ENCODE peak calls at places on chromosomes 4 and X, in eight cellular contexts. One of them, this sample, is unnamed.

GRCh38 chr4:6608758-6609414 is 31.6 kb upstream of the MRFAP1 start:
- DNase-seq in AG09319: no peak
- DNase-seq in lower lobe of right lung: no peak
- DNase-seq in transverse colon: no peak
- DNase-seq in body of pancreas: no peak
- DNase-seq in heart left ventricle: peak; percentile 58
- DNase-seq in endodermal cell: peak; percentile 75
- DNase-seq in stomach: no peak
- DNase-seq in this sample: no peak

GRCh38 chr4:181661090-181661489 is 582.1 kb upstream of the TENM3 start:
- DNase-seq in AG09319: no peak
- DNase-seq in lower lobe of right lung: no peak
- DNase-seq in transverse colon: no peak
- DNase-seq in body of pancreas: no peak
- DNase-seq in heart left ventricle: no peak
- DNase-seq in endodermal cell: no peak
- DNase-seq in stomach: no peak
- DNase-seq in this sample: peak; percentile 40

GRCh38 chr4:138542191-138542771 is 300.1 kb upstream of the SLC7A11 start:
- DNase-seq in AG09319: no peak
- DNase-seq in lower lobe of right lung: no peak
- DNase-seq in transverse colon: no peak
- DNase-seq in body of pancreas: no peak
- DNase-seq in heart left ventricle: no peak
- DNase-seq in endodermal cell: no peak
- DNase-seq in stomach: no peak
- DNase-seq in this sample: no peak

GRCh38 chr4:185227131-185227551 is 17.7 kb downstream of the SNX25 start:
- DNase-seq in AG09319: no peak
- DNase-seq in lower lobe of right lung: no peak
- DNase-seq in transverse colon: no peak
- DNase-seq in body of pancreas: peak; percentile 78
- DNase-seq in heart left ventricle: no peak
- DNase-seq in endodermal cell: no peak
- DNase-seq in stomach: no peak
- DNase-seq in this sample: no peak

GRCh38 chr4:153113061-153113837 is 91.0 kb upstream of the TRIM2 start:
- DNase-seq in AG09319: no peak
- DNase-seq in lower lobe of right lung: no peak
- DNase-seq in transverse colon: no peak
- DNase-seq in body of pancreas: no peak
- DNase-seq in heart left ventricle: no peak
- DNase-seq in endodermal cell: no peak
- DNase-seq in stomach: no peak
- DNase-seq in this sample: peak; percentile 97

GRCh38 chr4:153181293-153182080 is 22.8 kb upstream of the TRIM2 start:
- DNase-seq in AG09319: no peak
- DNase-seq in lower lobe of right lung: no peak
- DNase-seq in transverse colon: no peak
- DNase-seq in body of pancreas: no peak
- DNase-seq in heart left ventricle: no peak
- DNase-seq in endodermal cell: no peak
- DNase-seq in stomach: no peak
- DNase-seq in this sample: no peak

GRCh38 chr4:189445613-189446012 is 495.1 kb upstream of the FRG1 start:
- DNase-seq in AG09319: no peak
- DNase-seq in lower lobe of right lung: no peak
- DNase-seq in transverse colon: no peak
- DNase-seq in body of pancreas: no peak
- DNase-seq in heart left ventricle: no peak
- DNase-seq in endodermal cell: no peak
- DNase-seq in stomach: no peak
- DNase-seq in this sample: no peak

GRCh38 chr4:144189121-144189520 is 48.6 kb upstream of the GYPA start:
- DNase-seq in AG09319: no peak
- DNase-seq in lower lobe of right lung: no peak
- DNase-seq in transverse colon: no peak
- DNase-seq in body of pancreas: no peak
- DNase-seq in heart left ventricle: no peak
- DNase-seq in endodermal cell: no peak
- DNase-seq in stomach: no peak
- DNase-seq in this sample: peak; percentile 9

GRCh38 chr4:165874799-165875371 is 1.8 kb downstream of the TLL1 start:
- DNase-seq in AG09319: no peak
- DNase-seq in lower lobe of right lung: peak; percentile 53
- DNase-seq in transverse colon: peak; percentile 17
- DNase-seq in body of pancreas: peak; percentile 38
- DNase-seq in heart left ventricle: peak; percentile 59
- DNase-seq in endodermal cell: peak; percentile 86
- DNase-seq in stomach: no peak
- DNase-seq in this sample: no peak

GRCh38 chrX:47482512-47483309 is at the start of gene ZNF41:
- DNase-seq in AG09319: no peak
- DNase-seq in lower lobe of right lung: peak; percentile 82
- DNase-seq in transverse colon: peak; percentile 74
- DNase-seq in body of pancreas: peak; percentile 76
- DNase-seq in heart left ventricle: peak; percentile 78
- DNase-seq in endodermal cell: peak; percentile 91
- DNase-seq in stomach: peak; percentile 71
- DNase-seq in this sample: peak; percentile 49

GRCh38 chr4:103010827-103011226 is 8.7 kb downstream of the SLC9B1 start:
- DNase-seq in AG09319: no peak
- DNase-seq in lower lobe of right lung: no peak
- DNase-seq in transverse colon: no peak
- DNase-seq in body of pancreas: no peak
- DNase-seq in heart left ventricle: no peak
- DNase-seq in endodermal cell: no peak
- DNase-seq in stomach: no peak
- DNase-seq in this sample: no peak

GRCh38 chrX:112844250-112844649 is 3.6 kb upstream of the AMOT start:
- DNase-seq in AG09319: no peak
- DNase-seq in lower lobe of right lung: no peak
- DNase-seq in transverse colon: no peak
- DNase-seq in body of pancreas: no peak
- DNase-seq in heart left ventricle: no peak
- DNase-seq in endodermal cell: no peak
- DNase-seq in stomach: no peak
- DNase-seq in this sample: no peak

GRCh38 chrX:107454302-107454701 is 4.8 kb downstream of the FRMPD3 start:
- DNase-seq in AG09319: no peak
- DNase-seq in lower lobe of right lung: no peak
- DNase-seq in transverse colon: no peak
- DNase-seq in body of pancreas: no peak
- DNase-seq in heart left ventricle: no peak
- DNase-seq in endodermal cell: peak; percentile 56
- DNase-seq in stomach: no peak
- DNase-seq in this sample: no peak

GRCh38 chr4:7167706-7168105 is 24.6 kb upstream of the SORCS2 start:
- DNase-seq in AG09319: no peak
- DNase-seq in lower lobe of right lung: no peak
- DNase-seq in transverse colon: no peak
- DNase-seq in body of pancreas: peak; percentile 10
- DNase-seq in heart left ventricle: no peak
- DNase-seq in endodermal cell: peak; percentile 38
- DNase-seq in stomach: no peak
- DNase-seq in this sample: no peak

GRCh38 chrX:118807151-118808017 is 16.2 kb upstream of the ZCCHC12 start:
- DNase-seq in AG09319: peak; percentile 12
- DNase-seq in lower lobe of right lung: no peak
- DNase-seq in transverse colon: peak; percentile 47
- DNase-seq in body of pancreas: peak; percentile 43
- DNase-seq in heart left ventricle: no peak
- DNase-seq in endodermal cell: peak; percentile 76
- DNase-seq in stomach: peak; percentile 35
- DNase-seq in this sample: peak; percentile 12

GRCh38 chr4:658031-658667 is 15.9 kb downstream of the ATP5ME start:
- DNase-seq in AG09319: no peak
- DNase-seq in lower lobe of right lung: peak; percentile 41
- DNase-seq in transverse colon: no peak
- DNase-seq in body of pancreas: no peak
- DNase-seq in heart left ventricle: peak; percentile 59
- DNase-seq in endodermal cell: peak; percentile 44
- DNase-seq in stomach: no peak
- DNase-seq in this sample: no peak

GRCh38 chr4:90185416-90185815 is 58.2 kb downstream of the CCSER1 start:
- DNase-seq in AG09319: no peak
- DNase-seq in lower lobe of right lung: no peak
- DNase-seq in transverse colon: no peak
- DNase-seq in body of pancreas: no peak
- DNase-seq in heart left ventricle: no peak
- DNase-seq in endodermal cell: no peak
- DNase-seq in stomach: no peak
- DNase-seq in this sample: no peak

GRCh38 chrX:106997611-106998010 is 2.4 kb downstream of the MORC4 start:
- DNase-seq in AG09319: no peak
- DNase-seq in lower lobe of right lung: no peak
- DNase-seq in transverse colon: no peak
- DNase-seq in body of pancreas: no peak
- DNase-seq in heart left ventricle: no peak
- DNase-seq in endodermal cell: no peak
- DNase-seq in stomach: no peak
- DNase-seq in this sample: no peak

GRCh38 chrX:134932528-134933217 is 58.1 kb upstream of the SMIM10 start:
- DNase-seq in AG09319: no peak
- DNase-seq in lower lobe of right lung: no peak
- DNase-seq in transverse colon: no peak
- DNase-seq in body of pancreas: no peak
- DNase-seq in heart left ventricle: no peak
- DNase-seq in endodermal cell: no peak
- DNase-seq in stomach: no peak
- DNase-seq in this sample: peak; percentile 52

GRCh38 chrX:134933911-134934310 is 56.9 kb upstream of the SMIM10 start:
- DNase-seq in AG09319: no peak
- DNase-seq in lower lobe of right lung: no peak
- DNase-seq in transverse colon: no peak
- DNase-seq in body of pancreas: no peak
- DNase-seq in heart left ventricle: no peak
- DNase-seq in endodermal cell: no peak
- DNase-seq in stomach: no peak
- DNase-seq in this sample: no peak

GRCh38 chrX:134931550-134931949 is 59.2 kb upstream of the SMIM10 start:
- DNase-seq in AG09319: no peak
- DNase-seq in lower lobe of right lung: no peak
- DNase-seq in transverse colon: no peak
- DNase-seq in body of pancreas: no peak
- DNase-seq in heart left ventricle: no peak
- DNase-seq in endodermal cell: no peak
- DNase-seq in stomach: no peak
- DNase-seq in this sample: no peak

GRCh38 chrX:134935286-134935685 is 55.5 kb upstream of the SMIM10 start:
- DNase-seq in AG09319: no peak
- DNase-seq in lower lobe of right lung: no peak
- DNase-seq in transverse colon: no peak
- DNase-seq in body of pancreas: no peak
- DNase-seq in heart left ventricle: no peak
- DNase-seq in endodermal cell: no peak
- DNase-seq in stomach: no peak
- DNase-seq in this sample: no peak

GRCh38 chrX:134933248-134933647 is 57.5 kb upstream of the SMIM10 start:
- DNase-seq in AG09319: no peak
- DNase-seq in lower lobe of right lung: no peak
- DNase-seq in transverse colon: no peak
- DNase-seq in body of pancreas: no peak
- DNase-seq in heart left ventricle: no peak
- DNase-seq in endodermal cell: no peak
- DNase-seq in stomach: no peak
- DNase-seq in this sample: no peak
- TF ChIP-seq CTCF in AG09319: no peak
- TF ChIP-seq CTCF in lower lobe of right lung: no peak
- TF ChIP-seq CTCF in transverse colon: no peak
- TF ChIP-seq CTCF in body of pancreas: no peak
- TF ChIP-seq CTCF in heart left ventricle: no peak
- TF ChIP-seq CTCF in endodermal cell: no peak
- TF ChIP-seq CTCF in stomach: no peak
- TF ChIP-seq CTCF in this sample: no peak

DNA sequence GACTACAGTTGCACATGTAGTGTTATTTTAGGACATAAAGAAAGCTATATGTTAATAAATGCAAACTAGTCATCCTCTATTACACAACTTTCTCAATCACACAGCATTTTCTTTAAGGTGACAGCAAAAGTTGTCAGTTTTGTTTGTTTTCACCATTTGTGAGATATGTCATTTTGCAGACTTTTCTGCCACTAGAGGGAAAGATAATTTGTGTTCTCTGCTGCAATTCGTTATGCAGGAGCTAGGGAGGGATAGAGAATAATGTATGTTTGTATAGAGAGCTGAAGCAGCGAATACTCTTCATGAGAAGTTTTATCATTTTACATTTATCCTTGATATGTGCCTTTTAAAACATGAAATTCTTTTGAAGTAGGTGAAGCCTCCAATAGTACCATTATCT is 670.6 kb upstream of the ATOH1 start:
- DNase-seq in AG09319: no peak
- DNase-seq in lower lobe of right lung: no peak
- DNase-seq in transverse colon: no peak
- DNase-seq in body of pancreas: no peak
- DNase-seq in heart left ventricle: no peak
- DNase-seq in endodermal cell: no peak
- DNase-seq in stomach: no peak
- DNase-seq in this sample: no peak
- TF ChIP-seq CTCF in AG09319: peak; percentile 11
- TF ChIP-seq CTCF in lower lobe of right lung: no peak
- TF ChIP-seq CTCF in transverse colon: no peak
- TF ChIP-seq CTCF in body of pancreas: no peak
- TF ChIP-seq CTCF in heart left ventricle: no peak
- TF ChIP-seq CTCF in endodermal cell: peak; percentile 72
- TF ChIP-seq CTCF in stomach: no peak
- TF ChIP-seq CTCF in this sample: no peak

GRCh38 chrX:86910602-86911311 is 606.8 kb upstream of the KLHL4 start:
- DNase-seq in AG09319: no peak
- DNase-seq in lower lobe of right lung: no peak
- DNase-seq in transverse colon: no peak
- DNase-seq in body of pancreas: no peak
- DNase-seq in heart left ventricle: no peak
- DNase-seq in endodermal cell: no peak
- DNase-seq in stomach: no peak
- DNase-seq in this sample: no peak

GRCh38 chrX:86917959-86918358 is 599.6 kb upstream of the KLHL4 start:
- DNase-seq in AG09319: no peak
- DNase-seq in lower lobe of right lung: no peak
- DNase-seq in transverse colon: no peak
- DNase-seq in body of pancreas: no peak
- DNase-seq in heart left ventricle: no peak
- DNase-seq in endodermal cell: no peak
- DNase-seq in stomach: no peak
- DNase-seq in this sample: no peak

GRCh38 chrX:86910027-86910426 is 607.6 kb upstream of the KLHL4 start:
- DNase-seq in AG09319: no peak
- DNase-seq in lower lobe of right lung: no peak
- DNase-seq in transverse colon: no peak
- DNase-seq in body of pancreas: no peak
- DNase-seq in heart left ventricle: no peak
- DNase-seq in endodermal cell: no peak
- DNase-seq in stomach: no peak
- DNase-seq in this sample: no peak

GRCh38 chrX:86914569-86914968 is 603.0 kb upstream of the KLHL4 start:
- DNase-seq in AG09319: no peak
- DNase-seq in lower lobe of right lung: no peak
- DNase-seq in transverse colon: no peak
- DNase-seq in body of pancreas: no peak
- DNase-seq in heart left ventricle: no peak
- DNase-seq in endodermal cell: no peak
- DNase-seq in stomach: no peak
- DNase-seq in this sample: no peak
- TF ChIP-seq CTCF in AG09319: no peak
- TF ChIP-seq CTCF in lower lobe of right lung: no peak
- TF ChIP-seq CTCF in transverse colon: no peak
- TF ChIP-seq CTCF in body of pancreas: no peak
- TF ChIP-seq CTCF in heart left ventricle: no peak
- TF ChIP-seq CTCF in endodermal cell: peak; percentile 63
- TF ChIP-seq CTCF in stomach: no peak
- TF ChIP-seq CTCF in this sample: no peak

GRCh38 chrX:19643203-19643602 is 127.9 kb upstream of the MAP3K15 start:
- DNase-seq in AG09319: no peak
- DNase-seq in lower lobe of right lung: no peak
- DNase-seq in transverse colon: no peak
- DNase-seq in body of pancreas: no peak
- DNase-seq in heart left ventricle: no peak
- DNase-seq in endodermal cell: no peak
- DNase-seq in stomach: no peak
- DNase-seq in this sample: no peak
- TF ChIP-seq CTCF in AG09319: no peak
- TF ChIP-seq CTCF in lower lobe of right lung: no peak
- TF ChIP-seq CTCF in transverse colon: no peak
- TF ChIP-seq CTCF in body of pancreas: no peak
- TF ChIP-seq CTCF in heart left ventricle: no peak
- TF ChIP-seq CTCF in endodermal cell: peak; percentile 37
- TF ChIP-seq CTCF in stomach: no peak
- TF ChIP-seq CTCF in this sample: no peak

This sample was measured in astrocyte of the cerebellum.